ENCODE peak calls at places on chromosomes 16 and 17, in five cellular contexts. R is thoracic aorta, F is T-helper 1 cell, N is AG08395, C is A172. O is an unnamed sample.

GRCh38 chr17:39002991-39003715 is 36.0 kb upstream of the FBXO47 start:
- DNase-seq in R (no peak), F (peak), N (peak), C (no peak), O (no peak)

GRCh38 chr17:77203436-77203835 is 62.7 kb downstream of the SEC14L1 start:
- DNase-seq in R (no peak), F (no peak), N (no peak), C (no peak), O (no peak)

GRCh38 chr16:13997933-13998332 is 73.2 kb upstream of the MRTFB start:
- DNase-seq in R (no peak), F (no peak), N (no peak), C (no peak), O (no peak)

GRCh38 chr16:58046054-58046881 is 20.7 kb downstream of the MMP15 start:
- DNase-seq in R (no peak), F (no peak), N (no peak), C (no peak), O (no peak)

GRCh38 chr17:55261311-55261710 is 3.4 kb upstream of the HLF start:
- DNase-seq in R (no peak), F (no peak), N (no peak), C (no peak), O (no peak)

GRCh38 chr17:835263-835662 is 53.1 kb downstream of the MRM3 start:
- DNase-seq in R (no peak), F (no peak), N (peak), C (peak), O (peak)

GRCh38 chr17:77214743-77215142 is 74.0 kb downstream of the SEC14L1 start:
- DNase-seq in R (no peak), F (no peak), N (peak), C (peak), O (peak)

GRCh38 chr17:55157165-55157564 is 107.6 kb upstream of the HLF start:
- DNase-seq in R (no peak), F (no peak), N (no peak), C (peak), O (no peak)

GRCh38 chr17:45225964-45226530 is 4.4 kb downstream of the FMNL1 start:
- DNase-seq in R (peak), F (peak), N (no peak), C (peak), O (no peak)